ENCODE peak calls at places on chromosomes 16 and 17, in five cellular contexts. One of them, this sample, is unnamed. For H3K4me1, the result is how much of the 10 kb centered on the place peaks cover.

GRCh38 chr16:50246299-50247122 is 19.8 kb upstream of the ADCY7 start:
- DNase-seq in transverse colon: no peak
- DNase-seq in K562: no peak
- DNase-seq in sigmoid colon: peak
- DNase-seq in endothelial cell of umbilical vein: no peak
- DNase-seq in this sample: no peak

GRCh38 chr17:81328925-81329278 is 33.8 kb upstream of the SLC38A10 start:
- DNase-seq in K562: no peak
- DNase-seq in endothelial cell of umbilical vein: no peak
- DNase-seq in sigmoid colon: peak
- DNase-seq in transverse colon: no peak
- DNase-seq in this sample: no peak

GRCh38 chr16:20799599-20799998 is 6.7 kb downstream of the ERI2 start:
- DNase-seq in sigmoid colon: no peak
- DNase-seq in K562: peak
- DNase-seq in transverse colon: no peak
- DNase-seq in endothelial cell of umbilical vein: peak
- DNase-seq in this sample: no peak

GRCh38 chr16:88473666-88474534 is 20.8 kb downstream of the ZFPM1 start:
- DNase-seq in endothelial cell of umbilical vein: peak
- DNase-seq in K562: peak
- DNase-seq in transverse colon: no peak
- DNase-seq in sigmoid colon: no peak
- DNase-seq in this sample: no peak

GRCh38 chr17:2932946-2933345 is 130.5 kb downstream of the OR1D5 start:
- DNase-seq in endothelial cell of umbilical vein: no peak
- DNase-seq in sigmoid colon: no peak
- DNase-seq in transverse colon: no peak
- DNase-seq in K562: no peak
- DNase-seq in this sample: no peak

GRCh38 chr17:64133546-64134215 is 3.7 kb upstream of the ERN1 start:
- DNase-seq in sigmoid colon: no peak
- DNase-seq in endothelial cell of umbilical vein: peak
- DNase-seq in K562: peak
- DNase-seq in transverse colon: no peak
- DNase-seq in this sample: peak

GRCh38 chr16:19810817-19811731 is 73.6 kb downstream of the GPRC5B start:
- DNase-seq in endothelial cell of umbilical vein: peak
- DNase-seq in sigmoid colon: peak
- DNase-seq in K562: peak
- DNase-seq in transverse colon: no peak
- DNase-seq in this sample: no peak

GRCh38 chr17:42680331-42680808 is 1.3 kb downstream of the CCR10 start:
- DNase-seq in endothelial cell of umbilical vein: no peak
- DNase-seq in transverse colon: peak
- DNase-seq in sigmoid colon: no peak
- DNase-seq in K562: peak
- DNase-seq in this sample: no peak

GRCh38 chr17:64005734-64006167 is 7.6 kb downstream of the PRR29 start:
- DNase-seq in K562: peak
- DNase-seq in endothelial cell of umbilical vein: peak
- DNase-seq in transverse colon: peak
- DNase-seq in sigmoid colon: peak
- DNase-seq in this sample: peak

GRCh38 chr17:43604549-43604948 is 57.2 kb downstream of the MEOX1 start:
- DNase-seq in transverse colon: no peak
- DNase-seq in K562: no peak
- DNase-seq in sigmoid colon: no peak
- DNase-seq in endothelial cell of umbilical vein: no peak
- DNase-seq in this sample: no peak

GRCh38 chr17:82388922-82389283 is 17.3 kb downstream of the UTS2R start:
- DNase-seq in endothelial cell of umbilical vein: no peak
- DNase-seq in sigmoid colon: no peak
- DNase-seq in transverse colon: no peak
- DNase-seq in K562: no peak
- DNase-seq in this sample: no peak
- H3K4me1 ChIP-seq in endothelial cell of umbilical vein: under half
- H3K4me1 ChIP-seq in sigmoid colon: under half
- H3K4me1 ChIP-seq in transverse colon: under half
- H3K4me1 ChIP-seq in K562: under half
- H3K4me1 ChIP-seq in this sample: under half

GRCh38 chr17:50196036-50196435 is 5.4 kb downstream of the COL1A1 start:
- DNase-seq in sigmoid colon: no peak
- DNase-seq in endothelial cell of umbilical vein: no peak
- DNase-seq in transverse colon: no peak
- DNase-seq in K562: no peak
- DNase-seq in this sample: no peak
- H3K4me3 ChIP-seq in sigmoid colon: no peak
- H3K4me3 ChIP-seq in endothelial cell of umbilical vein: no peak
- H3K4me3 ChIP-seq in transverse colon: no peak
- H3K4me3 ChIP-seq in K562: no peak
- H3K4me3 ChIP-seq in this sample: no peak

GRCh38 chr17:44919885-44920564 is 4.7 kb upstream of the GFAP start:
- DNase-seq in K562: peak
- DNase-seq in endothelial cell of umbilical vein: peak
- DNase-seq in sigmoid colon: peak
- DNase-seq in transverse colon: peak
- DNase-seq in this sample: no peak
- TF ChIP-seq POLR2AphosphoS5 in K562: no peak
- TF ChIP-seq POLR2AphosphoS5 in endothelial cell of umbilical vein: no peak
- TF ChIP-seq POLR2AphosphoS5 in sigmoid colon: no peak
- TF ChIP-seq POLR2AphosphoS5 in transverse colon: no peak
- TF ChIP-seq POLR2AphosphoS5 in this sample: peak

GRCh38 chr16:3401719-3402397 is 843 bp downstream of the ZNF174 start:
- DNase-seq in K562: peak
- DNase-seq in endothelial cell of umbilical vein: no peak
- DNase-seq in transverse colon: no peak
- DNase-seq in sigmoid colon: no peak
- DNase-seq in this sample: no peak

GRCh38 chr16:3400779-3401688 is at the start of the genes ZNF174 and ZSCAN32:
- DNase-seq in endothelial cell of umbilical vein: peak
- DNase-seq in sigmoid colon: peak
- DNase-seq in transverse colon: peak
- DNase-seq in K562: peak
- DNase-seq in this sample: peak

DNA sequence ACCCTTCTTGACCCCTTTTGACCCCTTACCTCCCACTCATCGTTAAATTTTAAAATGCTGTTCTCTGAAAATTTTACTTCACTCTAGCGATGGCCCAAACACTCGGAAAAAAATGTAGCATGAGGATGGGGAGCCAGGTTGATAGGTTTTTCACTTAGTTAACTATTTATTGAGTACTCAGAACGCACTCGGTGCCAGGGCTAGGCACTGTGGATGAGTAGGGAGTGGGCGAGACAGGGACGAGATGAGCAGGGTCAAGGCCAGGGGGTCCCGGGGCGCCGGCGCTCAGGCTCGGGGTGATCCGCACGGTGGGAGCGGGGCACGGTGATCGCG is 392 bp downstream of the ZSCAN32 start:
- DNase-seq in transverse colon: no peak
- DNase-seq in K562: no peak
- DNase-seq in endothelial cell of umbilical vein: no peak
- DNase-seq in sigmoid colon: no peak
- DNase-seq in this sample: no peak
- H3K4me1 ChIP-seq in transverse colon: under half
- H3K4me1 ChIP-seq in K562: under half
- H3K4me1 ChIP-seq in endothelial cell of umbilical vein: under half
- H3K4me1 ChIP-seq in sigmoid colon: under half
- H3K4me1 ChIP-seq in this sample: under half

GRCh38 chr17:67974598-67975066 is 21.6 kb downstream of the C17orf58 start:
- DNase-seq in sigmoid colon: no peak
- DNase-seq in endothelial cell of umbilical vein: peak
- DNase-seq in K562: no peak
- DNase-seq in transverse colon: no peak
- DNase-seq in this sample: no peak
- H3K4me3 ChIP-seq in sigmoid colon: no peak
- H3K4me3 ChIP-seq in endothelial cell of umbilical vein: no peak
- H3K4me3 ChIP-seq in K562: no peak
- H3K4me3 ChIP-seq in transverse colon: no peak
- H3K4me3 ChIP-seq in this sample: no peak

GRCh38 chr17:55641559-55642160 is 81.0 kb downstream of the TMEM100 start:
- DNase-seq in K562: peak
- DNase-seq in endothelial cell of umbilical vein: peak
- DNase-seq in transverse colon: peak
- DNase-seq in sigmoid colon: peak
- DNase-seq in this sample: no peak

GRCh38 chr17:55642741-55643140 is 79.9 kb downstream of the TMEM100 start:
- DNase-seq in endothelial cell of umbilical vein: no peak
- DNase-seq in transverse colon: no peak
- DNase-seq in sigmoid colon: no peak
- DNase-seq in K562: no peak
- DNase-seq in this sample: no peak

GRCh38 chr17:55635253-55635766 is 87.4 kb downstream of the TMEM100 start:
- DNase-seq in K562: no peak
- DNase-seq in endothelial cell of umbilical vein: peak
- DNase-seq in sigmoid colon: no peak
- DNase-seq in transverse colon: no peak
- DNase-seq in this sample: no peak

GRCh38 chr17:55634702-55635101 is 88.0 kb downstream of the TMEM100 start:
- DNase-seq in endothelial cell of umbilical vein: no peak
- DNase-seq in transverse colon: no peak
- DNase-seq in K562: no peak
- DNase-seq in sigmoid colon: no peak
- DNase-seq in this sample: no peak

GRCh38 chr17:55639096-55639495 is 83.6 kb downstream of the TMEM100 start:
- DNase-seq in sigmoid colon: no peak
- DNase-seq in K562: no peak
- DNase-seq in transverse colon: no peak
- DNase-seq in endothelial cell of umbilical vein: no peak
- DNase-seq in this sample: no peak
- TF ChIP-seq POLR2AphosphoS5 in sigmoid colon: no peak
- TF ChIP-seq POLR2AphosphoS5 in K562: no peak
- TF ChIP-seq POLR2AphosphoS5 in transverse colon: no peak
- TF ChIP-seq POLR2AphosphoS5 in endothelial cell of umbilical vein: no peak
- TF ChIP-seq POLR2AphosphoS5 in this sample: no peak